ENCODE peak calls at places on chromosomes 3 and 15, in five cellular contexts. R, X, S, B and O are unnamed samples.

GRCh38 chr15:78360426-78360825 is 20.3 kb downstream of the CRABP1 start:
- DNase-seq in X (no peak), S (peak), R (no peak), B (peak), O (no peak)

GRCh38 chr3:104717828-104718196 is 648.9 kb upstream of the ALCAM start:
- DNase-seq in B (no peak), X (no peak), R (no peak), S (no peak), O (no peak)

GRCh38 chr15:31248951-31249350 is 77.7 kb upstream of the KLF13 start:
- DNase-seq in B (no peak), R (no peak), S (no peak), X (peak), O (no peak)

GRCh38 chr3:101938262-101938847 is 89.0 kb downstream of the NFKBIZ start:
- DNase-seq in S (no peak), X (no peak), B (no peak), R (no peak), O (no peak)

GRCh38 chr15:43086551-43086950 is 19.3 kb downstream of the UBR1 start:
- DNase-seq in X (no peak), S (peak), R (no peak), B (no peak), O (peak)

GRCh38 chr3:89964347-89964746 is 856.9 kb downstream of the EPHA3 start:
- DNase-seq in B (no peak), S (peak), R (no peak), X (no peak), O (no peak)

GRCh38 chr3:107604057-107604802 is 81.5 kb downstream of the BBX start:
- DNase-seq in X (no peak), R (no peak), B (no peak), S (peak), O (no peak)

GRCh38 chr3:83039422-83039821 is 1278.0 kb upstream of the GBE1 start:
- DNase-seq in B (no peak), R (no peak), X (no peak), S (no peak), O (no peak)

GRCh38 chr3:15933439-15934144 is 135.8 kb upstream of the ANKRD28 start:
- DNase-seq in B (no peak), X (no peak), S (peak), R (no peak), O (no peak)

GRCh38 chr3:151925419-151925818 is 52.0 kb downstream of the SUCNR1 start:
- DNase-seq in B (no peak), S (peak), X (no peak), R (no peak), O (no peak)

GRCh38 chr3:103421460-103421859 is 986.6 kb downstream of the ZPLD1 start:
- DNase-seq in R (no peak), X (no peak), B (no peak), S (no peak), O (no peak)

GRCh38 chr3:48220746-48221145 is 2.5 kb upstream of the CAMP start:
- DNase-seq in S (no peak), X (no peak), B (no peak), R (no peak), O (no peak)

GRCh38 chr3:168088106-168088722 is 7.5 kb downstream of the GOLIM4 start:
- DNase-seq in S (no peak), R (no peak), X (no peak), B (peak), O (peak)

GRCh38 chr3:195704433-195704999 is 16.3 kb upstream of the MUC20 start:
- DNase-seq in X (no peak), B (no peak), R (no peak), S (no peak), O (no peak)

GRCh38 chr3:129211772-129212171 is 28.1 kb upstream of the CNBP start:
- DNase-seq in B (no peak), X (peak), S (peak), R (peak), O (no peak)

GRCh38 chr3:53166781-53167291 is 5.8 kb downstream of the PRKCD start:
- DNase-seq in R (no peak), B (no peak), X (no peak), S (peak), O (no peak)

GRCh38 chr3:42165211-42165610 is 74.1 kb downstream of the TRAK1 start:
- DNase-seq in R (no peak), S (no peak), X (no peak), B (no peak), O (no peak)

GRCh38 chr15:28100516-28101195 is 1.5 kb upstream of the OCA2 start:
- DNase-seq in R (no peak), S (no peak), X (no peak), B (no peak), O (no peak)

GRCh38 chr3:169641167-169641566 is 22.3 kb downstream of the MECOM start:
- DNase-seq in R (no peak), B (no peak), S (no peak), X (no peak), O (no peak)

GRCh38 chr3:130857336-130858026 is 36.4 kb upstream of the ATP2C1 start:
- DNase-seq in R (no peak), S (no peak), X (no peak), B (no peak), O (no peak)

GRCh38 chr3:78846688-78847087 is 921.1 kb downstream of the ROBO1 start:
- DNase-seq in B (no peak), R (no peak), S (peak), X (no peak), O (no peak)

GRCh38 chr3:35965908-35966307 is 326.6 kb downstream of the ARPP21 start:
- DNase-seq in X (no peak), B (no peak), S (peak), R (no peak), O (no peak)

GRCh38 chr15:73249499-73249898 is 119.3 kb downstream of the HCN4 start:
- DNase-seq in R (no peak), S (no peak), X (no peak), B (no peak), O (no peak)

GRCh38 chr15:62450061-62450460 is 285.0 kb upstream of the C2CD4B start:
- DNase-seq in S (no peak), X (no peak), R (no peak), B (no peak), O (no peak)

GRCh38 chr3:190265126-190265525 is 57.1 kb downstream of the CLDN1 start:
- DNase-seq in B (no peak), S (no peak), R (no peak), X (no peak), O (no peak)

GRCh38 chr3:138365991-138366759 is 17.8 kb downstream of the MRAS start:
- DNase-seq in B (no peak), R (no peak), S (no peak), X (no peak), O (no peak)

GRCh38 chr15:81809543-81809942 is 236.3 kb downstream of the MEX3B start:
- DNase-seq in R (no peak), S (peak), X (no peak), B (no peak), O (no peak)

GRCh38 chr15:80846416-80846815 is 67.2 kb downstream of the CEMIP start:
- DNase-seq in X (no peak), B (no peak), R (no peak), S (peak), O (no peak)

GRCh38 chr3:142976621-142977398 is 13.3 kb upstream of the PAQR9 start:
- DNase-seq in X (peak), R (peak), B (no peak), S (peak), O (no peak)

GRCh38 chr3:53677406-53677805 is 168.8 kb downstream of the CHDH start:
- DNase-seq in S (no peak), X (no peak), R (no peak), B (no peak), O (no peak)

GRCh38 chr3:152359385-152360248 is 90.9 kb downstream of the MBNL1 start:
- DNase-seq in S (no peak), B (no peak), X (no peak), R (peak), O (no peak)

GRCh38 chr3:41808152-41808551 is 153.8 kb downstream of the ULK4 start:
- DNase-seq in X (no peak), B (no peak), S (peak), R (no peak), O (no peak)

GRCh38 chr3:13087320-13087985 is 14.2 kb upstream of the IQSEC1 start:
- DNase-seq in R (no peak), X (no peak), S (no peak), B (no peak), O (no peak)

GRCh38 chr3:25648925-25649828 is 15.5 kb downstream of the TOP2B start:
- DNase-seq in S (no peak), B (no peak), X (no peak), R (no peak), O (no peak)

GRCh38 chr15:101014276-101014675 is 95.1 kb downstream of the LRRK1 start:
- DNase-seq in S (no peak), B (no peak), R (no peak), X (peak), O (no peak)

GRCh38 chr3:170044795-170045244 is 7.0 kb downstream of the GPR160 start:
- DNase-seq in B (no peak), R (no peak), X (no peak), S (no peak), O (peak)

GRCh38 chr15:65092911-65093792 is 16.6 kb downstream of the KBTBD13 start:
- DNase-seq in R (no peak), X (peak), S (no peak), B (no peak), O (no peak)

DNA sequence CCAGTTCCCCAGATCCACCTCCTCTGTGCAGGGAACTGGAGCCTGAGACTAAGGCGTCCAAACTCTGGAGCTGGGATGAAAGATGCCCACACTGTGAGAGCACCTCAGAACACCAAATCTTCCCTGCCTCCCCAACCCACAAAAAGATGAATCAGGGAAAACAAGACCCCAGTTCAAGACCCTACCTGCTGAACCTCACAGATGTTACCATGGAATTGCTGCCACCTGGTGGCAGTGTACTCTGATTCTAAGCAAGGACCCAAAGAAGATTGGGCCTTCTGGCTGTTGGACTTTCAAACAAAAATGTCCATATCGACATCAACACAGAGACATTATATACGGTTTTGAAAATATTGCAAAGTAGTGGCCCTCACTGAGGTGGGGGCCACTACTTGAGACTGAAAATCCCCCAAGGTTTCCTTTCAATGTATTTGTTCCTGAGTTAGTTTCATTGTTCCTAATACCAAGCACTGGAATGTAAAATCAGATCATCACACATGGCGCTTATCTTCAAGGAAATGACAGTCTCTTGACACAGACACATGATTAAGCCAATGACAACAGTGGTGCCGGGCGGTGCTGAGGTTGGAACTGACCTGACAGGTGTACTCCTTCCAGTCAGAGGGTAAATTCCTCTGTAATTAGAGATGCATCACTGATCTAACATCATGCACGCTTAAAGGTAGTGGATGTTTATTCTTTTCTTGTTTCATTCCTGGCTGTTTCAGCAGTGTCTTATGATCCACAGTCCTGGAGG is 67.6 kb downstream of the SLC6A11 start:
- DNase-seq in S (peak), B (peak), X (no peak), R (no peak), O (peak)
- TF ChIP-seq CTCF in S (peak), B (peak), X (peak), R (peak), O (peak)

DNA sequence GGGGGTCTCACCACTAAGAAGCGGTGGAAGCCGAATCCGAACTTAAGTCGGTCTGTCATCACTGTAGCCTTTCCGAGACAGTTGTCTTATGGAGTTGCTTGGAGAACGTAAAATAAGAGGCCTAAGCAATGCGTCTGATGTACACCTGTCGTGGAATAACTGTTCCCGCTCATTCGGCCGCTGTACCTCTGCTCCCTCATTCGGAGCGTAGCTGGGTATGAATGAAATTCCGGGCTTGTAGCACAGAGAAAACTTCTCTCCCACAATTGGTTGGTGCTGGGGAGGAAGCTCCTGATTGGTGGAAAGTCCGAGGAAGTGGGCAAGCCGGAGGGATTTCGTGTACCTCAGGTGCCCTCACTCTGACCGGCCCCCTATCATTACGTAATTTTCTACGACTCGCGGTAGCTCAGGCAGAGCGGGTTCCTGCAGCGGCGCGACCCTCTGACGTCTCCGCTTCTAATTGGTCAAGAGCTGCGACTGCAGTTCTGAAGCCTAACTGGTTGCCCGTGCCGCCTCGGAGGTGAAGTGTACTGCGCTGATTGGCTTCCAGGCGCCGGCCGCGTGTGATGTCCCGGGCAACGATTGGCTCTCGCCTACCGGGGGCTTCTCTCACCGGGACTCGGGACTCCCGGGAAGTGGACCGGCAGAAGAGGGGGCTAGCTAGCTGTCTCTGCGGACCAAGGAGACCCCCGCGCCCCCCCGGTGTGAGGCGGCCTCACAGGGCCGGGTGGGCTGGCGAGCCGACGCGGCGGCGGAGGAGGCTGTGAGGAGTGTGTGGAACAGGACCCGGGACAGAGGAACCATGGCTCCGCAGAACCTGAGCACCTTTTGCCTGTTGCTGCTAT is at the start of gene DNAJB11:
- DNase-seq in R (peak), B (peak), S (peak), X (peak), O (peak)
- TF ChIP-seq CTCF in R (no peak), B (no peak), S (no peak), X (no peak), O (no peak)

DNA sequence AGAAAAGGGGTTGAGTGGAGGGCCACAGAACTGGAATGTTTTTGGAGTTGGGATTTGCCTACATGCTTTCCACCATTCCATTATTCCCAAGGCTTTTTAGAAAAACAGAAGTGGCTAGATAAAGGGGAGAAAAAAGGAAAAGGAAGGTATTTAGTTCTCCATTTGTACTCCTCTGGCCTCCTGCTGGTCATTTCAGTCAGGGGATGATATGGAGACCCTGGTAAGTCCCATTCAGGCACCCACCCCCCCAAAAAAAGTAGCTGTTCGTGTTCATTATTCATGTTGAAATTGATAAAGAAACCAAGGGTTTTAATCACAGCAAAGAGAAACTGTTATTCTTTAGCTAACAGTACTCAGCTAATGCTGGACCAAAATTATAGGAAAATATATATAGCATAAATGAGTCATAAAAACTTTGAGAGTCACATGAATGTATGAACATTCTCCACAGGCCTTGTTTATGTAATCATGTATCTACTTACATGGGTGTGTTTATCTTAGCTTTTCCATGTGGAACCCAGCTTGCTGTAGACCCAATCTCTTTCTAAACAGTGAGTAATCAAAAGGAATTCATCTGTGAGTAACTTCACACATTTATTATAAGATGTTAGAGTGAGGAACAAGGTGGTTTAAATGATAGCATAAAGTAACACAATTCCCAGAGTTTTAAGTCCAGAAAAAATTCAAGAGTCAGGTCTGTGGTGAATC is 167.2 kb downstream of the KCNMB2 start:
- DNase-seq in S (peak), X (no peak), B (no peak), R (no peak), O (no peak)
- TF ChIP-seq CTCF in S (no peak), X (no peak), B (no peak), R (no peak), O (no peak)

GRCh38 chr3:46968783-46969428 is 7.6 kb downstream of the CCDC12 start:
- DNase-seq in R (no peak), X (no peak), B (no peak), S (no peak), O (no peak)

GRCh38 chr3:46971151-46971550 is 5.4 kb downstream of the CCDC12 start:
- DNase-seq in B (no peak), R (no peak), X (no peak), S (no peak), O (no peak)

GRCh38 chr3:46970391-46971091 is 6.0 kb downstream of the CCDC12 start:
- DNase-seq in S (peak), X (no peak), B (no peak), R (no peak), O (no peak)

GRCh38 chr3:46972396-46972795 is 4.1 kb downstream of the CCDC12 start:
- DNase-seq in R (no peak), S (no peak), X (no peak), B (no peak), O (no peak)

GRCh38 chr3:46971742-46972141 is 4.8 kb downstream of the CCDC12 start:
- DNase-seq in S (no peak), X (no peak), R (no peak), B (no peak), O (no peak)
- TF ChIP-seq CTCF in S (no peak), X (no peak), R (no peak), B (no peak), O (no peak)

GRCh38 chr3:27626596-27627118 is 95.5 kb downstream of the EOMES start:
- DNase-seq in B (no peak), X (no peak), S (no peak), R (no peak), O (no peak)
- TF ChIP-seq CTCF in B (no peak), X (no peak), S (no peak), R (no peak), O (no peak)

DNA sequence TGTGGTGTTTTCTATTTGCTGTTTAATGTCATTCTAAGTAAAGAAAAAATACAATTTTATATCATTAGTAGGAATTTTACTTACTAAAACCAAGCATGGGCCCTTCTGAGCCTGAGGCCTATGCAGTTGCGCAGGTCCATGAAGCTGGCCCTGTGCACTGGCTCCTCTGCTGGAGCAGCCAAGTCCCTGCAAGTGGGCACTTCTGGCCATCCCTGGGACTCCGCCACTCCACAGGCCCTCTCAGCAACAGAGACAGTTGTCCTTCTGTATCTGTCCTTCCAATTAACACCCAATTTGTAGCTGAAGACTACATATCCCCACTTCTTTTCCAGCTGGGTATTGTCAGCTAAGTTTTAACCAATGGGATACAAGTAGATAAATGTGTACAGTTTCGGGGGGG is 49.9 kb upstream of the RYK start:
- DNase-seq in X (no peak), S (no peak), B (no peak), R (no peak), O (no peak)
- TF ChIP-seq CTCF in X (no peak), S (peak), B (peak), R (no peak), O (no peak)

GRCh38 chr3:39383913-39384664 is 919 bp downstream of the SLC25A38 start:
- DNase-seq in X (peak), S (peak), B (peak), R (peak), O (peak)
- TF ChIP-seq CTCF in X (no peak), S (no peak), B (no peak), R (no peak), O (no peak)

GRCh38 chr3:67593761-67594234 is 60.6 kb downstream of the SUCLG2 start:
- DNase-seq in S (peak), B (no peak), X (no peak), R (peak), O (no peak)
- TF ChIP-seq CTCF in S (peak), B (no peak), X (no peak), R (no peak), O (no peak)